ENCODE peak calls at places on chromosomes 1 and 21, in five cellular contexts. D is IMR-90, O is HepG2, M is GM12878, K is K562. A is an unnamed sample.

GRCh38 chr1:202571719-202572339 is 138.4 kb downstream of the SYT2 start:
- DNase-seq in D (peak), O (peak), M (no peak), K (peak), A (no peak)

GRCh38 chr1:89725016-89725380 is 92.1 kb downstream of the LRRC8C start:
- DNase-seq in D (peak), O (no peak), M (no peak), K (no peak), A (no peak)

GRCh38 chr1:119611701-119612113 is 36.4 kb downstream of the ZNF697 start:
- DNase-seq in D (no peak), O (peak), M (no peak), K (peak), A (peak)

GRCh38 chr1:201403359-201403758 is 4.2 kb upstream of the LAD1 start:
- DNase-seq in D (no peak), O (no peak), M (no peak), K (no peak), A (no peak)

GRCh38 chr1:13901041-13901440 is 201.1 kb downstream of the PRDM2 start:
- DNase-seq in D (no peak), O (no peak), M (no peak), K (no peak), A (no peak)

GRCh38 chr1:109483658-109484518 is at the start of gene ATXN7L2:
- DNase-seq in D (peak), O (peak), M (peak), K (peak), A (peak)

GRCh38 chr21:46357684-46358425 is 33.9 kb downstream of the PCNT start:
- DNase-seq in D (no peak), O (no peak), M (no peak), K (no peak), A (no peak)

GRCh38 chr1:30596891-30597290 is 126.5 kb downstream of the MATN1 start:
- DNase-seq in D (no peak), O (no peak), M (no peak), K (no peak), A (no peak)

GRCh38 chr21:31536138-31536537 is 123.4 kb upstream of the SOD1 start:
- DNase-seq in D (no peak), O (no peak), M (no peak), K (no peak), A (no peak)

GRCh38 chr1:89198500-89199072 is at the start of gene GBP4:
- DNase-seq in D (peak), O (no peak), M (peak), K (no peak), A (no peak)

GRCh38 chr1:183761871-183762270 is 43.0 kb upstream of the RGL1 start:
- DNase-seq in D (peak), O (no peak), M (no peak), K (no peak), A (no peak)

GRCh38 chr1:162070094-162070748 is 730 bp downstream of the NOS1AP start:
- DNase-seq in D (no peak), O (no peak), M (no peak), K (no peak), A (no peak)

GRCh38 chr1:208178091-208178529 is 66.1 kb downstream of the PLXNA2 start:
- DNase-seq in D (no peak), O (peak), M (no peak), K (no peak), A (no peak)

GRCh38 chr1:202692959-202693555 is 17.2 kb downstream of the SYT2 start:
- DNase-seq in D (peak), O (peak), M (no peak), K (peak), A (peak)

GRCh38 chr1:151993734-151994496 is at the start of gene S100A10:
- DNase-seq in D (peak), O (peak), M (no peak), K (peak), A (peak)

GRCh38 chr1:170424346-170424745 is 107.6 kb upstream of the GORAB start:
- DNase-seq in D (peak), O (no peak), M (no peak), K (no peak), A (no peak)

GRCh38 chr1:32981003-32981909 is 16.6 kb upstream of the RNF19B start:
- DNase-seq in D (peak), O (no peak), M (peak), K (no peak), A (no peak)

DNA sequence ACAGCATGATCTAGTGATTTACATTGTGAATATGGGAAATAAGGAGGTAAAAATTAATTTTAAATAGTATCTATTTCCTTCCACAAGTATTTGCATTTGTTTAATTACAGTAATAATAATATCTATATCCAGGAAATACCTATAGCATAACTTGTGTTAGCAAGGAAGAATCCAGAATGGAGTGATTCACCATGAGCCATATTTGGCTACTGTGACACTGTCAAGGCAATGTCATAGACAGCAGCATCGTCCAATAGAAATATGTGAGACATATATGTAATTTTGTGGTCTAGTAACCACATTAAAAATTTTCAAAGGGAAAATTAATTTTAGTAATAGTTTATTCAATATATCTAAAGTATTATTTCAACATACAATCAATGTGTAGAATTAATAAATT is 22.1 kb downstream of the CNST start:
- DNase-seq in D (peak), O (no peak), M (no peak), K (no peak), A (no peak)
- TF ChIP-seq MXI1 in D (no peak), O (no peak), M (no peak), K (no peak), A (no peak)

GRCh38 chr1:43306688-43307457 is 6.1 kb downstream of the TIE1 start:
- DNase-seq in D (no peak), O (no peak), M (no peak), K (no peak), A (no peak)

GRCh38 chr1:43305926-43306687 is 5.3 kb downstream of the TIE1 start:
- DNase-seq in D (no peak), O (no peak), M (no peak), K (no peak), A (no peak)

GRCh38 chr1:43304771-43305300 is 4.1 kb downstream of the TIE1 start:
- DNase-seq in D (no peak), O (no peak), M (no peak), K (peak), A (no peak)

GRCh38 chr1:43304287-43304615 is 3.5 kb downstream of the TIE1 start:
- DNase-seq in D (no peak), O (no peak), M (no peak), K (no peak), A (no peak)

DNA sequence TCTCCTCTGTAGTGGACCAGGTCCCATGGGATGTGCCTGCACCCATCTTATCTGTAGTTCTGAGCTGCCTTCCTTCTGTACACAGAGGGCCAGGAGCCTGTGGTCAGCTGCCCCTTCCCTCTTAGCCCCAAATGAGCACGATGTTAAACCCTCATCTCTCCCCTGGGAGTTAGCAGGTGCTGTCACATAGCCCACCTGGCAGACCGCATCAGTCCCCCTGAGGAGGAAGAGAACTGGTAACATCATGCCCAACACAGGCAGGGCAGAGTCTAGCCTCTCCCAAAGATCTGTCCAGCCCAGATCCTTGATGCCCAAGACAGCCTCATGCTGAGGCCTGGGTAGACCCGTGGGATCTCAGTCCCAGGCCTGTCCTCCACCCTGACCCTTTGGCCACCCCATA is 4.7 kb downstream of the TIE1 start:
- DNase-seq in D (no peak), O (no peak), M (no peak), K (no peak), A (no peak)
- TF ChIP-seq MXI1 in D (no peak), O (no peak), M (no peak), K (no peak), A (no peak)

DNA sequence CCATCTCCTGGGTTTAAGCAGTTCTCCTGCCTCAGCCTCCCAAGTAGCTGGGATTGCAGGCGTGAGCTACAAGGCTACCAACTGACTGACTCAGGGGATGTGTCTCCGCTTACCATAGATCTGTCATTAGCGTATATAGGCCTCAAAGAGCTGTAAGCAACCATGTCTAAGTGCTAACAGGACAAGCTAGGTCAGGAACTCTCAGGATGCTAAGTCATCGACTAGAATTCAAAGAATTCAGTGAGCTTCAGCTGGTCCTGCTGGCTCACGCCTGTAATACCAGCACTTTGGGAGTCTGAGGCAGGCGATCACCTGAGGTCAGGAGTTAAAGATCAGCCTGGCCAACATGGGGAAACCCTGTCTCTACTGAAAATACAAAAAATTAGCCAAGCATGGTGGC is 29.5 kb downstream of the CAPN2 start:
- DNase-seq in D (peak), O (no peak), M (no peak), K (no peak), A (no peak)
- TF ChIP-seq MXI1 in D (no peak), O (no peak), M (no peak), K (no peak), A (no peak)

GRCh38 chr1:179883739-179884138 is 1.7 kb downstream of the TOR1AIP1 start:
- DNase-seq in D (peak), O (peak), M (peak), K (peak), A (no peak)
- TF ChIP-seq MXI1 in D (no peak), O (no peak), M (no peak), K (no peak), A (no peak)

GRCh38 chr1:41807390-41807789 is 111.3 kb downstream of the HIVEP3 start:
- DNase-seq in D (no peak), O (no peak), M (no peak), K (no peak), A (no peak)

GRCh38 chr1:41803656-41804055 is 115.1 kb downstream of the HIVEP3 start:
- DNase-seq in D (no peak), O (no peak), M (no peak), K (no peak), A (no peak)

GRCh38 chr1:41805771-41806471 is 112.8 kb downstream of the HIVEP3 start:
- DNase-seq in D (no peak), O (no peak), M (no peak), K (no peak), A (no peak)

GRCh38 chr1:41804176-41804575 is 114.5 kb downstream of the HIVEP3 start:
- DNase-seq in D (no peak), O (no peak), M (no peak), K (no peak), A (no peak)

DNA sequence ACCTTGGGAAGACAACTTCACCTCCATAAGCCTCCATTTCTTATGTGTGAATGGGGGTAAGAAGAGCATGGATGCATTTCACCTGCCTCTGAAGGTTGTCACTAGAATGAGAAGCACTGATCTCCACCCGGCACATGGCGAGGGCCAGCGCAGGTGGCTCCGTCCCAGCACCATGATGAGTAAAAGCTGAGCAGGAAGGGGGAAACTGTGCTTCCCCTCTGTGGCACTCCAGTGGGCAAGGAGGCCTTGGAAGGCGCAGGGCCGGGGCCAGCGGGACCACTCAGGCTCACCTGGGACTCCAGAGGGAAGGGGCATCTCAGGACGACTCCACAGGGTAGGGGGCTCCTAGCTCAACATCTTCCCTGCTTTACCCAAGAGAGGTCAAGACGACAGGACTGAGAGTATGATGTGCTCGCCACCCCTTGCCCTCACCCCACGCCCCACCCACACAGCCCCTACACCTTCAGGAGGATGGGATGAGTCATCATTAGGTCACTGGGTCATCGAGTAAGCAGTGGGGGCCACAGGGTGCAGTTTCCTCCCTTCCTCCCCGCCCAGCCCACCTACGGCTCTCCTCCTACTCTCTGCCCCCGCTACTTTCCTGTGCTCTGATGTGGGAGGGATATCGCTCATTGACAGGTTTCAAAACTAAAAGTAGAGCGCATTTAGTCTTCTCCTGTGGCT is 112.1 kb downstream of the HIVEP3 start:
- DNase-seq in D (no peak), O (no peak), M (no peak), K (peak), A (no peak)
- TF ChIP-seq MXI1 in D (no peak), O (no peak), M (no peak), K (no peak), A (no peak)

GRCh38 chr1:50109647-50110075 is 941 bp downstream of the ELAVL4 start:
- DNase-seq in D (no peak), O (no peak), M (no peak), K (no peak), A (no peak)

GRCh38 chr1:50106095-50106761 is 2.5 kb upstream of the ELAVL4 start:
- DNase-seq in D (no peak), O (no peak), M (no peak), K (no peak), A (peak)

GRCh38 chr1:50110084-50110615 is 1.4 kb downstream of the ELAVL4 start:
- DNase-seq in D (no peak), O (no peak), M (no peak), K (no peak), A (no peak)

GRCh38 chr1:50108497-50109073 is at the start of gene ELAVL4:
- DNase-seq in D (no peak), O (no peak), M (no peak), K (no peak), A (peak)

DNA sequence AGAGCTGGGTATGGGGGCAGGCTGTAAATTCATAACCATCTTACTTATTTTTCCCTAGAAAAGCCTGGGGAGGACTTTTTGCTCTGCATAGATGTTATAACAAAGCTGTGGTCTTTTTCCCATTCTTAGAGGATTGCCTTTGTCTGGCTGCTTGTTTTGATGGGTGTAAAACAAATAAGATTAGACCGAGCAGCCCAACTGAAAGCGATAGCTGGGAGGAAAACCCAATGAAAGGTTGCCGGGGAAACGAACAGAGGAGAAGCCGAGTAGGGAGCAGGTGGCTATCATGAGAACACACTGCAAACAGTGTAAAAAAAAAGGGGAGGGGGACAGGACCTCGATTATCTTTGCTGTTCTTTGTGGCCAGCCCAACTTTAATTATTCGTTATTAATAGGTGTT is 1.9 kb downstream of the ELAVL4 start:
- DNase-seq in D (no peak), O (no peak), M (no peak), K (no peak), A (no peak)
- TF ChIP-seq MXI1 in D (no peak), O (no peak), M (no peak), K (no peak), A (no peak)

GRCh38 chr1:1218524-1219200 is 4.7 kb upstream of the TNFRSF4 start:
- DNase-seq in D (no peak), O (no peak), M (no peak), K (peak), A (no peak)

GRCh38 chr1:1216770-1217620 is 3.0 kb upstream of the TNFRSF4 start:
- DNase-seq in D (no peak), O (no peak), M (no peak), K (peak), A (no peak)

GRCh38 chr1:1220197-1220596 is 6.2 kb upstream of the TNFRSF4 start:
- DNase-seq in D (no peak), O (no peak), M (no peak), K (peak), A (no peak)

GRCh38 chr1:1217621-1218523 is 3.9 kb upstream of the TNFRSF4 start:
- DNase-seq in D (no peak), O (no peak), M (no peak), K (no peak), A (no peak)

DNA sequence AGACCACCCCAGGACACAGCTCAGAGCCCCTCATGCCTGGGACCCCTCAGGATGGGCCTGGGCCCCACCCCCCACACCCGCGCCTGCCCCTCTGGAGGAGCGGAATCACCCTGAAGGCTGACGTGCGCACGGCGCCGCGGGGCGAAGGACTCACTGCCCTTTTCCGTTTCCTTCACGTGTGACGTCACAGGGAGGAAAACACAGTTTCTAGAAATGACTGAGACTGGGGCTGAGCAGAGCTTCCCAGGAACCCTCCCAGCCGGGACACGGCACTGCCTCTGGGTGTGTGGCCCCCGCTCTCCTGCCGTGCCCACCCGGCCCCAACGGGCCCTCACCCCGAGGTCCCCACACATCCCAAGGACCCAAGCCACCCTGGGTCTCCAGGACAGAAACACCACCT is 5.4 kb upstream of the TNFRSF4 start:
- DNase-seq in D (no peak), O (no peak), M (no peak), K (no peak), A (no peak)
- TF ChIP-seq MXI1 in D (no peak), O (no peak), M (no peak), K (no peak), A (no peak)

DNA sequence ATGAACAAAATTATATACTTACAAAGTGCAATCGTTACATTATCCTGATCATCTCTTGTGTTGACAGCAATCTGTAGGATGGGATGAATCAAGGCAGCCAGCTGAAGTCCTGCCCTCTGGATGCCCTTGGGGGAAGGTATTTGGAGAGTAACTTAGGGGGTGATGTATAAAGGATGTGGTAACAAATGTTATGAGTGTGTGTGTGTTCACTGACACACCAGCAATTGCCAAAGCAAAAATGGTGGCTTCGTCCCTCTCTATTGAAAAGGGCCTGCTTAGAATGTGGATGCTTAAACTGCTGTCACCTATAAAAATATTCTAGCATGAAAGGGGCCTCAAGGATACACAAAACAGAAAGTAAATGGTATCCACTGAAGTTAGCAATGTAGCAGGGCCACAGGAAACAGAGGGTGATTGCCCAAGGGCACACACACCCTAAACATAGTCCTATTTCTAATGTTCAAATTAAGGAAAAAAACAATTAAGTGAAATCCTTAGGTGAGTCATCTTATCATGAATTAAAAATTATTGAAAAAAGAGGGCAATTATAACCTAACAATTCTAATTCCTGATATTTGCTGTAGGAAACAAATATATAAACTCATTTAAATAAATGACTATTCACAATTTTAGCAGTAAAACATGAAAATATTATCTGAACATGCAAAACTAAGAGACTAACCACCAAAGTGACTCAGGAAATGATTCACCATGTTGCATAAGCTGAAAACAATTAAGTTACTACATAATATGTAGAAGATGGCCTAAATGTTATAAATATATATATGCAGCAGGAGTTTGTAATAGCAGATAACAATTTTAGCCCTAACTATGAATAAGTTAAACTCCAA is 15.2 kb upstream of the AIM2 start:
- DNase-seq in D (peak), O (no peak), M (no peak), K (no peak), A (no peak)
- TF ChIP-seq MXI1 in D (no peak), O (no peak), M (no peak), K (no peak), A (no peak)